ENCODE peak calls at places on chromosomes 16 and 17, in ten cellular contexts. E, Y, Q, O, C, D, U, B, V and N are unnamed samples.

GRCh38 chr17:10121971-10122707 is 76.3 kb downstream of the GAS7 start:
- DNase-seq in E (peak), Y (no peak), Q (no peak), O (no peak), C (no peak), D (no peak), U (no peak), B (no peak), V (no peak), N (no peak)

GRCh38 chr17:36104601-36105000 is 974 bp downstream of the CCL4 start:
- DNase-seq in E (no peak), Y (no peak), Q (no peak), O (no peak), C (no peak), D (no peak), U (no peak), B (no peak), V (no peak), N (no peak)

GRCh38 chr16:86818701-86819522 is 240.6 kb downstream of the FOXL1 start:
- DNase-seq in E (no peak), Y (no peak), Q (no peak), O (no peak), C (no peak), D (no peak), U (no peak), B (no peak), V (peak), N (no peak)

GRCh38 chr16:66451548-66451947 is 24.5 kb downstream of the BEAN1 start:
- DNase-seq in E (no peak), Y (no peak), Q (no peak), O (no peak), C (no peak), D (no peak), U (no peak), B (no peak), V (no peak), N (no peak)

GRCh38 chr17:1493291-1493980 is 950 bp upstream of the MYO1C start:
- DNase-seq in E (no peak), Y (peak), Q (no peak), O (no peak), C (no peak), D (no peak), U (no peak), B (no peak), V (no peak), N (no peak)

GRCh38 chr17:62671553-62671952 is 44.1 kb downstream of the MRC2 start:
- DNase-seq in E (no peak), Y (peak), Q (no peak), O (no peak), C (peak), D (no peak), U (no peak), B (no peak), V (peak), N (no peak)

GRCh38 chr16:31471241-31471874 is 594 bp upstream of the TGFB1I1 start:
- DNase-seq in E (no peak), Y (no peak), Q (no peak), O (no peak), C (no peak), D (no peak), U (peak), B (no peak), V (no peak), N (no peak)

GRCh38 chr17:55161935-55162555 is 102.7 kb upstream of the HLF start:
- DNase-seq in E (no peak), Y (no peak), Q (no peak), O (peak), C (peak), D (no peak), U (peak), B (no peak), V (no peak), N (no peak)

GRCh38 chr16:79668502-79668901 is 68.0 kb upstream of the MAF start:
- DNase-seq in E (no peak), Y (no peak), Q (no peak), O (no peak), C (no peak), D (no peak), U (no peak), B (no peak), V (no peak), N (no peak)

GRCh38 chr16:14186007-14186953 is 115.2 kb downstream of the MRTFB start:
- DNase-seq in E (peak), Y (peak), Q (no peak), O (no peak), C (peak), D (no peak), U (peak), B (no peak), V (no peak), N (peak)

GRCh38 chr17:59154335-59154720 is 658 bp downstream of the SKA2 start:
- DNase-seq in E (peak), Y (peak), Q (peak), O (no peak), C (peak), D (peak), U (peak), B (no peak), V (peak), N (peak)

GRCh38 chr16:58614212-58614611 is 15.4 kb downstream of the CNOT1 start:
- DNase-seq in E (no peak), Y (no peak), Q (no peak), O (peak), C (peak), D (no peak), U (peak), B (no peak), V (no peak), N (no peak)

GRCh38 chr16:57537194-57537505 is 779 bp upstream of the CCDC102A start:
- DNase-seq in E (peak), Y (no peak), Q (no peak), O (no peak), C (no peak), D (no peak), U (no peak), B (no peak), V (no peak), N (no peak)

GRCh38 chr16:74726736-74727135 is 26.1 kb upstream of the MLKL start:
- DNase-seq in E (peak), Y (no peak), Q (no peak), O (no peak), C (no peak), D (peak), U (peak), B (no peak), V (no peak), N (no peak)

GRCh38 chr16:54159490-54160080 is 127.0 kb downstream of the IRX3 start:
- DNase-seq in E (no peak), Y (no peak), Q (no peak), O (no peak), C (no peak), D (no peak), U (no peak), B (no peak), V (no peak), N (no peak)

GRCh38 chr16:28538733-28539596 is at the start of gene NUPR1:
- DNase-seq in E (no peak), Y (no peak), Q (no peak), O (peak), C (peak), D (no peak), U (peak), B (peak), V (peak), N (peak)

GRCh38 chr16:85687651-85688471 is 893 bp downstream of the GINS2 start:
- DNase-seq in E (no peak), Y (no peak), Q (no peak), O (no peak), C (no peak), D (no peak), U (no peak), B (no peak), V (no peak), N (no peak)

GRCh38 chr17:18059283-18059682 is 20.1 kb downstream of the GID4 start:
- DNase-seq in E (no peak), Y (no peak), Q (no peak), O (no peak), C (peak), D (no peak), U (no peak), B (no peak), V (no peak), N (no peak)

GRCh38 chr16:84774810-84775209 is 45.0 kb upstream of the CRISPLD2 start:
- DNase-seq in E (no peak), Y (no peak), Q (no peak), O (peak), C (peak), D (no peak), U (peak), B (peak), V (no peak), N (peak)

GRCh38 chr16:51155199-51155607 is 4.1 kb upstream of the SALL1 start:
- DNase-seq in E (no peak), Y (no peak), Q (no peak), O (no peak), C (no peak), D (no peak), U (no peak), B (no peak), V (no peak), N (no peak)

GRCh38 chr16:27811881-27812280 is 251.6 kb downstream of the GSG1L start:
- DNase-seq in E (no peak), Y (no peak), Q (no peak), O (no peak), C (no peak), D (no peak), U (no peak), B (no peak), V (no peak), N (no peak)

GRCh38 chr16:56288019-56288418 is 96.7 kb downstream of the GNAO1 start:
- DNase-seq in E (no peak), Y (no peak), Q (no peak), O (no peak), C (no peak), D (no peak), U (no peak), B (no peak), V (peak), N (no peak)

GRCh38 chr17:68602267-68602644 is 1.1 kb upstream of the FAM20A start:
- DNase-seq in E (no peak), Y (no peak), Q (no peak), O (no peak), C (peak), D (no peak), U (peak), B (no peak), V (no peak), N (no peak)

GRCh38 chr17:21211825-21212479 is 2.0 kb downstream of the TMEM11 start:
- DNase-seq in E (no peak), Y (no peak), Q (no peak), O (no peak), C (peak), D (no peak), U (no peak), B (no peak), V (no peak), N (no peak)

GRCh38 chr16:78684040-78684611 is 584.7 kb downstream of the WWOX start:
- DNase-seq in E (no peak), Y (no peak), Q (no peak), O (peak), C (peak), D (peak), U (peak), B (no peak), V (no peak), N (no peak)

GRCh38 chr17:12928736-12929135 is 89.1 kb downstream of the ELAC2 start:
- DNase-seq in E (peak), Y (no peak), Q (no peak), O (no peak), C (no peak), D (peak), U (no peak), B (no peak), V (no peak), N (no peak)

GRCh38 chr17:78342438-78343098 is 17.3 kb downstream of the SOCS3 start:
- DNase-seq in E (no peak), Y (no peak), Q (no peak), O (peak), C (peak), D (no peak), U (peak), B (no peak), V (no peak), N (peak)

GRCh38 chr16:81831722-81832126 is 52.6 kb downstream of the PLCG2 start:
- DNase-seq in E (peak), Y (no peak), Q (peak), O (no peak), C (no peak), D (no peak), U (no peak), B (no peak), V (peak), N (peak)

GRCh38 chr16:51419768-51420167 is 268.7 kb upstream of the SALL1 start:
- DNase-seq in E (no peak), Y (no peak), Q (no peak), O (no peak), C (peak), D (no peak), U (peak), B (no peak), V (no peak), N (no peak)

GRCh38 chr16:89355686-89356085 is 134.7 kb downstream of the ANKRD11 start:
- DNase-seq in E (no peak), Y (no peak), Q (no peak), O (no peak), C (no peak), D (no peak), U (no peak), B (no peak), V (no peak), N (no peak)

GRCh38 chr17:50279181-50279526 is 4.9 kb downstream of the TMEM92 start:
- DNase-seq in E (no peak), Y (no peak), Q (no peak), O (no peak), C (peak), D (no peak), U (peak), B (no peak), V (no peak), N (no peak)

GRCh38 chr16:22684282-22685161 is 129.4 kb upstream of the HS3ST2 start:
- DNase-seq in E (peak), Y (no peak), Q (no peak), O (no peak), C (no peak), D (no peak), U (peak), B (no peak), V (no peak), N (no peak)

GRCh38 chr16:67562918-67563707 is 787 bp downstream of the CTCF start:
- DNase-seq in E (peak), Y (peak), Q (peak), O (no peak), C (peak), D (peak), U (peak), B (no peak), V (peak), N (peak)
- TF ChIP-seq CTCF in E (peak), Y (peak), Q (no peak), O (peak), C (no peak), D (peak), U (peak), B (peak), V (no peak), N (peak)

DNA sequence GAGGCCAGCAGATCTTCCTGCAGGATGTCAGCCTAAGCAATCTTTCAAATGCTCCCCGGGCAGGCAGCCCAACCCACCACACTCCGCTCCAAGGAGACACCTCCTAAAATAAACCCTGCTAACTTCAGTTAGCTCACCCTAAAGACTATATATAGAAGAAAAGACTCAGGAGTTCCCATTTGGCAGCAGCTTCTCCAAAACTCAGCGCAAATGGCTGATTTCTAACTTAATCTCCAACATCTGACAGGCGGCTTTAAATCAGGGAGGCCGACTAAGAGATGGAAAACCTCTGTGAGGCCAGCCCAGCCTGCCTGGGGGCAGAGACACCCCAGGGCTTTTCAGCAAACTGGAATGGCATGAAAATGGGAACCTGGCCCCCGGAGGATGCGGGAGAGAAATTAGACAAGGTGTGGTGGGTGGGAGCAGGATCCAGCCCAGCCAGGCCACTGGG is 91.6 kb downstream of the XYLT1 start:
- DNase-seq in E (no peak), Y (peak), Q (no peak), O (peak), C (no peak), D (no peak), U (peak), B (no peak), V (no peak), N (peak)
- H3K4me3 ChIP-seq in E (no peak), Y (no peak), Q (no peak), O (no peak), C (no peak), D (no peak), U (no peak), B (no peak), V (no peak), N (no peak)

GRCh38 chr17:27269978-27270377 is 23.9 kb upstream of the WSB1 start:
- DNase-seq in E (no peak), Y (no peak), Q (no peak), O (no peak), C (no peak), D (no peak), U (no peak), B (no peak), V (no peak), N (no peak)

GRCh38 chr17:27269201-27269600 is 24.7 kb upstream of the WSB1 start:
- DNase-seq in E (no peak), Y (no peak), Q (no peak), O (no peak), C (no peak), D (no peak), U (no peak), B (no peak), V (no peak), N (no peak)

GRCh38 chr17:27265333-27265732 is 28.6 kb upstream of the WSB1 start:
- DNase-seq in E (no peak), Y (no peak), Q (no peak), O (no peak), C (peak), D (peak), U (no peak), B (no peak), V (no peak), N (no peak)

GRCh38 chr17:27266228-27266627 is 27.7 kb upstream of the WSB1 start:
- DNase-seq in E (no peak), Y (no peak), Q (no peak), O (no peak), C (no peak), D (no peak), U (no peak), B (no peak), V (no peak), N (no peak)

GRCh38 chr17:27268394-27269085 is 25.4 kb upstream of the WSB1 start:
- DNase-seq in E (no peak), Y (no peak), Q (no peak), O (no peak), C (no peak), D (no peak), U (no peak), B (no peak), V (no peak), N (no peak)
- TF ChIP-seq CTCF in E (no peak), Y (no peak), Q (no peak), O (no peak), C (no peak), D (no peak), U (no peak), B (no peak), V (no peak), N (no peak)

GRCh38 chr16:10881479-10882030 is 4.6 kb downstream of the CIITA start:
- DNase-seq in E (peak), Y (no peak), Q (no peak), O (no peak), C (no peak), D (no peak), U (no peak), B (no peak), V (no peak), N (no peak)

GRCh38 chr16:10879681-10880589 is 2.9 kb downstream of the CIITA start:
- DNase-seq in E (peak), Y (no peak), Q (no peak), O (no peak), C (no peak), D (no peak), U (no peak), B (no peak), V (no peak), N (no peak)

GRCh38 chr16:10883004-10883403 is 6.0 kb downstream of the CIITA start:
- DNase-seq in E (no peak), Y (no peak), Q (no peak), O (no peak), C (peak), D (peak), U (no peak), B (no peak), V (peak), N (no peak)

GRCh38 chr16:10878644-10879498 is 1.9 kb downstream of the CIITA start:
- DNase-seq in E (peak), Y (no peak), Q (no peak), O (no peak), C (no peak), D (no peak), U (peak), B (no peak), V (peak), N (peak)

DNA sequence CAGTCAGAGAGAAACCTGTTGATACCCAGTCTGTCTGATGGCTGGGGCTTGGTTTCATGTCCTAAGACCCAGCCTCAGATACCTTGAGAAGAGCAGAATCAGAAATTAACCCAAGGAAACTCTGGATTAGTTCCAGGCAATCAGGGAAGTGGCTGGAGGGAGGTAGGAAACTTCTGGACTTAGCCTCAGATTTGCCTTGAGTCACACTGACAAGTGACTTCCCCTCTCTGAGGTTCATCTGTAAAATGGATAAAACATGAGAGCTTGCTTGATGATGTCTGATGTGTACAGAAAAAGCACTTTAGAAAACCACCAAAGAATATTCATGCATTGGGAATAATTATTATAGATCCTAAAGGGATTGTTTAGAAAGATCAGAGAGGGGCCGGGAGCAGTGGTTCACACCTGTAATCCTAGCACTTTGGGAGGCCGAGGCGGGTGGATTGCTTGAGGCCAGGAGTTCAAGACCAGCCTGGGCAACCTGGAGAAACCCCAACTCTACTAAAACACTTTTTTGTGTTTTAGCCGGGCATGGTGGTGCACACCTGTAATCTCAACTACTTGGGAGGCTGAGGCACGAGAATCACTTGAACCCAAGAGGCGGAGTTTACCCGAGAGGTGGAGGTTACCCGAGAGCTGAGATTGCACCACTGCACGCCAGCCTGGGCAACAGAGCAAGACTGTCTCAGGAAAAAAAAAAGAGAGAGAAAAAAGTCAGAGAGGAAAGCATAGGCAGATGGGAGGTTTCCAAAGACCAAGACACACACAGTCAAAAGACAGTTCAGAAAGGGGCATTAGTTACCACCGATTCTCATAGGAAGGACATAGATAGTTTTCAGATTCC is 3.8 kb downstream of the CIITA start:
- DNase-seq in E (peak), Y (no peak), Q (no peak), O (no peak), C (no peak), D (no peak), U (peak), B (no peak), V (no peak), N (no peak)
- H3K4me3 ChIP-seq in E (peak), Y (no peak), Q (no peak), O (no peak), C (no peak), D (no peak), U (no peak), B (no peak), V (no peak), N (no peak)

GRCh38 chr17:27569257-27569722 is 61.7 kb upstream of the LGALS9 start:
- DNase-seq in E (peak), Y (peak), Q (peak), O (no peak), C (peak), D (peak), U (peak), B (no peak), V (peak), N (no peak)
- TF ChIP-seq CTCF in E (peak), Y (peak), Q (peak), O (peak), C (peak), D (peak), U (peak), B (peak), V (peak), N (peak)